ENCODE peak calls at places on chromosomes 1 and 21, in nine cellular contexts. S, M, F, L, X, A, K, P and T are unnamed samples.
A peak's percentile ranks its signal among the peaks of the same experiment; 100 is the strongest.

GRCh38 chr1:201023517-201023902 is at the start of gene KIF21B:
- DNase-seq in A (peak; percentile 71), K (peak; percentile 62), M (peak; percentile 49), S (peak; percentile 73), F (peak; percentile 4), P (peak; percentile 68), L (peak; percentile 43), X (peak; percentile 27), T (peak; percentile 92)

GRCh38 chr1:8984203-8984602 is 38.5 kb downstream of the CA6 start:
- DNase-seq in K (no peak), X (no peak), S (no peak), L (no peak), A (no peak), M (no peak), F (no peak), P (no peak), T (no peak)

GRCh38 chr21:33943293-33943692 is 27.7 kb upstream of the ATP5PO start:
- DNase-seq in M (no peak), L (no peak), K (no peak), P (no peak), F (no peak), X (no peak), A (no peak), S (no peak), T (no peak)

GRCh38 chr1:67748630-67749029 is 63.6 kb downstream of the GADD45A start:
- DNase-seq in S (peak; percentile 84), P (peak; percentile 83), A (peak; percentile 87), K (peak; percentile 82), L (no peak), X (peak; percentile 55), F (peak; percentile 91), M (no peak), T (no peak)

GRCh38 chr1:90370696-90371095 is 346.4 kb downstream of the BARHL2 start:
- DNase-seq in F (peak; percentile 82), L (no peak), K (peak; percentile 88), X (peak; percentile 50), M (no peak), P (no peak), A (peak; percentile 2), S (no peak), T (no peak)

GRCh38 chr21:37656899-37657298 is 259.4 kb downstream of the KCNJ6 start:
- DNase-seq in M (no peak), X (no peak), S (no peak), F (no peak), K (no peak), L (no peak), P (no peak), A (no peak), T (no peak)

GRCh38 chr1:212414328-212415106 is at the start of gene PACC1:
- DNase-seq in A (peak; percentile 90), S (peak; percentile 88), X (peak; percentile 83), L (peak; percentile 86), F (peak; percentile 81), P (peak; percentile 91), M (peak; percentile 77), K (peak; percentile 83), T (peak; percentile 88)

GRCh38 chr21:45539046-45539795 is 3.0 kb downstream of the SLC19A1 start:
- DNase-seq in S (no peak), X (no peak), K (no peak), P (no peak), A (no peak), L (no peak), M (no peak), F (no peak), T (no peak)

GRCh38 chr1:57162607-57163235 is 196.9 kb upstream of the C8B start:
- DNase-seq in X (no peak), M (peak; percentile 5), F (no peak), K (no peak), S (no peak), P (no peak), A (no peak), L (peak; percentile 13), T (no peak)